ENCODE peak calls at places on chromosome 1, in five cellular contexts. One of them, this sample, is unnamed.
A peak's percentile ranks its signal among the peaks of the same experiment; 100 is the strongest.

GRCh38 chr1:95308276-95308675 is 74.3 kb downstream of the RWDD3 start:
- DNase-seq in iris pigment epithelial cell: no peak
- DNase-seq in stimulated activated CD4-positive, alpha-beta T cell treated with anti-CD3 and anti-CD28 coated beads, Interleukin-12 subunit alpha, Interleukin-12 subunit beta, amount 100 ng/mL, for 4 hours: no peak
- DNase-seq in T47D: no peak
- DNase-seq in astrocyte of the spinal cord: no peak
- DNase-seq in this sample: no peak

GRCh38 chr1:1075148-1075935 is 1.2 kb upstream of the RNF223 start:
- DNase-seq in iris pigment epithelial cell: no peak
- DNase-seq in astrocyte of the spinal cord: no peak
- DNase-seq in stimulated activated CD4-positive, alpha-beta T cell treated with anti-CD3 and anti-CD28 coated beads, Interleukin-12 subunit alpha, Interleukin-12 subunit beta, amount 100 ng/mL, for 4 hours: no peak
- DNase-seq in T47D: no peak
- DNase-seq in this sample: no peak

GRCh38 chr1:156911587-156912298 is 8.7 kb upstream of the LRRC71 start:
- DNase-seq in astrocyte of the spinal cord: no peak
- DNase-seq in stimulated activated CD4-positive, alpha-beta T cell treated with anti-CD3 and anti-CD28 coated beads, Interleukin-12 subunit alpha, Interleukin-12 subunit beta, amount 100 ng/mL, for 4 hours: no peak
- DNase-seq in T47D: no peak
- DNase-seq in iris pigment epithelial cell: no peak
- DNase-seq in this sample: no peak

GRCh38 chr1:208174736-208175507 is 69.3 kb downstream of the PLXNA2 start:
- DNase-seq in iris pigment epithelial cell: peak; percentile 54
- DNase-seq in T47D: no peak
- DNase-seq in astrocyte of the spinal cord: no peak
- DNase-seq in stimulated activated CD4-positive, alpha-beta T cell treated with anti-CD3 and anti-CD28 coated beads, Interleukin-12 subunit alpha, Interleukin-12 subunit beta, amount 100 ng/mL, for 4 hours: no peak
- DNase-seq in this sample: peak; percentile 59

GRCh38 chr1:8965121-8965820 is 19.6 kb downstream of the CA6 start:
- DNase-seq in stimulated activated CD4-positive, alpha-beta T cell treated with anti-CD3 and anti-CD28 coated beads, Interleukin-12 subunit alpha, Interleukin-12 subunit beta, amount 100 ng/mL, for 4 hours: no peak
- DNase-seq in T47D: no peak
- DNase-seq in astrocyte of the spinal cord: no peak
- DNase-seq in iris pigment epithelial cell: peak; percentile 15
- DNase-seq in this sample: no peak

GRCh38 chr1:188023206-188023605 is 1194.5 kb downstream of the PLA2G4A start:
- DNase-seq in astrocyte of the spinal cord: peak; percentile 13
- DNase-seq in stimulated activated CD4-positive, alpha-beta T cell treated with anti-CD3 and anti-CD28 coated beads, Interleukin-12 subunit alpha, Interleukin-12 subunit beta, amount 100 ng/mL, for 4 hours: no peak
- DNase-seq in iris pigment epithelial cell: no peak
- DNase-seq in T47D: no peak
- DNase-seq in this sample: no peak

GRCh38 chr1:52904590-52905375 is 16.8 kb downstream of the ECHDC2 start:
- DNase-seq in astrocyte of the spinal cord: no peak
- DNase-seq in iris pigment epithelial cell: no peak
- DNase-seq in T47D: peak; percentile 33
- DNase-seq in stimulated activated CD4-positive, alpha-beta T cell treated with anti-CD3 and anti-CD28 coated beads, Interleukin-12 subunit alpha, Interleukin-12 subunit beta, amount 100 ng/mL, for 4 hours: peak; percentile 19
- DNase-seq in this sample: peak; percentile 32

GRCh38 chr1:60427701-60428100 is 354.1 kb upstream of the C1orf87 start:
- DNase-seq in astrocyte of the spinal cord: no peak
- DNase-seq in stimulated activated CD4-positive, alpha-beta T cell treated with anti-CD3 and anti-CD28 coated beads, Interleukin-12 subunit alpha, Interleukin-12 subunit beta, amount 100 ng/mL, for 4 hours: no peak
- DNase-seq in T47D: no peak
- DNase-seq in iris pigment epithelial cell: peak; percentile 65
- DNase-seq in this sample: peak; percentile 26

GRCh38 chr1:9651565-9652378 is at the start of gene PIK3CD:
- DNase-seq in astrocyte of the spinal cord: peak; percentile 20
- DNase-seq in T47D: peak; percentile 9
- DNase-seq in stimulated activated CD4-positive, alpha-beta T cell treated with anti-CD3 and anti-CD28 coated beads, Interleukin-12 subunit alpha, Interleukin-12 subunit beta, amount 100 ng/mL, for 4 hours: peak; percentile 50
- DNase-seq in iris pigment epithelial cell: peak; percentile 64
- DNase-seq in this sample: peak; percentile 26

GRCh38 chr1:86084998-86085397 is 71.6 kb downstream of the COL24A1 start:
- DNase-seq in stimulated activated CD4-positive, alpha-beta T cell treated with anti-CD3 and anti-CD28 coated beads, Interleukin-12 subunit alpha, Interleukin-12 subunit beta, amount 100 ng/mL, for 4 hours: no peak
- DNase-seq in astrocyte of the spinal cord: no peak
- DNase-seq in iris pigment epithelial cell: peak; percentile 36
- DNase-seq in T47D: no peak
- DNase-seq in this sample: no peak

GRCh38 chr1:235102993-235103411 is 25.6 kb downstream of the TOMM20 start:
- DNase-seq in T47D: no peak
- DNase-seq in astrocyte of the spinal cord: no peak
- DNase-seq in stimulated activated CD4-positive, alpha-beta T cell treated with anti-CD3 and anti-CD28 coated beads, Interleukin-12 subunit alpha, Interleukin-12 subunit beta, amount 100 ng/mL, for 4 hours: no peak
- DNase-seq in iris pigment epithelial cell: no peak
- DNase-seq in this sample: peak; percentile 61

GRCh38 chr1:167518331-167518700 is at the start of gene CD247:
- DNase-seq in astrocyte of the spinal cord: no peak
- DNase-seq in stimulated activated CD4-positive, alpha-beta T cell treated with anti-CD3 and anti-CD28 coated beads, Interleukin-12 subunit alpha, Interleukin-12 subunit beta, amount 100 ng/mL, for 4 hours: peak; percentile 57
- DNase-seq in T47D: no peak
- DNase-seq in iris pigment epithelial cell: no peak
- DNase-seq in this sample: no peak

GRCh38 chr1:31920986-31921385 is 17.2 kb downstream of the PTP4A2 start:
- DNase-seq in iris pigment epithelial cell: no peak
- DNase-seq in astrocyte of the spinal cord: no peak
- DNase-seq in stimulated activated CD4-positive, alpha-beta T cell treated with anti-CD3 and anti-CD28 coated beads, Interleukin-12 subunit alpha, Interleukin-12 subunit beta, amount 100 ng/mL, for 4 hours: no peak
- DNase-seq in T47D: no peak
- DNase-seq in this sample: no peak

GRCh38 chr1:23337869-23338268 is 6.2 kb downstream of the HNRNPR start:
- DNase-seq in stimulated activated CD4-positive, alpha-beta T cell treated with anti-CD3 and anti-CD28 coated beads, Interleukin-12 subunit alpha, Interleukin-12 subunit beta, amount 100 ng/mL, for 4 hours: no peak
- DNase-seq in astrocyte of the spinal cord: no peak
- DNase-seq in iris pigment epithelial cell: peak; percentile 33
- DNase-seq in T47D: no peak
- DNase-seq in this sample: no peak

GRCh38 chr1:1117469-1117831 is 1.6 kb upstream of the C1orf159 start:
- DNase-seq in iris pigment epithelial cell: no peak
- DNase-seq in astrocyte of the spinal cord: no peak
- DNase-seq in T47D: no peak
- DNase-seq in stimulated activated CD4-positive, alpha-beta T cell treated with anti-CD3 and anti-CD28 coated beads, Interleukin-12 subunit alpha, Interleukin-12 subunit beta, amount 100 ng/mL, for 4 hours: no peak
- DNase-seq in this sample: no peak

This sample was measured in LHCN-M2.